ENCODE peak calls at places on chromosomes 4 and X, in four cellular contexts. One of them, this sample, is unnamed.

GRCh38 chr4:15479089-15479912 is 9.6 kb downstream of the CC2D2A start:
- DNase-seq in K562: peak; percentile 15
- DNase-seq in GM12878: no peak
- DNase-seq in HL-60: peak; percentile 45
- DNase-seq in this sample: no peak

GRCh38 chr4:147927377-147928137 is 195.7 kb downstream of the ARHGAP10 start:
- DNase-seq in GM12878: no peak
- DNase-seq in HL-60: no peak
- DNase-seq in K562: no peak
- DNase-seq in this sample: no peak

GRCh38 chr4:84673475-84674230 is 90.7 kb downstream of the CDS1 start:
- DNase-seq in HL-60: no peak
- DNase-seq in GM12878: no peak
- DNase-seq in K562: no peak
- DNase-seq in this sample: no peak

GRCh38 chr4:76989391-76990061 is 40.0 kb downstream of the SEPTIN11 start:
- DNase-seq in GM12878: no peak
- DNase-seq in HL-60: peak; percentile 2
- DNase-seq in K562: no peak
- DNase-seq in this sample: no peak

GRCh38 chr4:116073051-116073450 is 959.6 kb upstream of the NDST4 start:
- DNase-seq in GM12878: no peak
- DNase-seq in HL-60: no peak
- DNase-seq in K562: no peak
- DNase-seq in this sample: no peak

GRCh38 chrX:103878466-103879151 is 46.6 kb upstream of the RAB9B start:
- DNase-seq in GM12878: no peak
- DNase-seq in HL-60: no peak
- DNase-seq in K562: no peak
- DNase-seq in this sample: no peak

GRCh38 chr4:98113005-98113404 is 30.3 kb downstream of the STPG2 start:
- DNase-seq in HL-60: peak; percentile 3
- DNase-seq in K562: peak; percentile 10
- DNase-seq in GM12878: no peak
- DNase-seq in this sample: no peak

GRCh38 chr4:78031457-78031856 is 25.7 kb upstream of the FRAS1 start:
- DNase-seq in HL-60: no peak
- DNase-seq in GM12878: no peak
- DNase-seq in K562: no peak
- DNase-seq in this sample: no peak

GRCh38 chr4:63983224-63983623 is 426.0 kb downstream of the TECRL start:
- DNase-seq in GM12878: no peak
- DNase-seq in K562: no peak
- DNase-seq in HL-60: no peak
- DNase-seq in this sample: no peak

GRCh38 chr4:175671491-175671934 is 140.6 kb downstream of the GPM6A start:
- DNase-seq in HL-60: no peak
- DNase-seq in GM12878: no peak
- DNase-seq in K562: no peak
- DNase-seq in this sample: no peak

GRCh38 chr4:98586634-98587354 is 71.6 kb downstream of the TSPAN5 start:
- DNase-seq in GM12878: no peak
- DNase-seq in HL-60: no peak
- DNase-seq in K562: no peak
- DNase-seq in this sample: no peak

GRCh38 chr4:55296076-55296475 is 50.0 kb upstream of the SRD5A3 start:
- DNase-seq in K562: no peak
- DNase-seq in HL-60: no peak
- DNase-seq in GM12878: no peak
- DNase-seq in this sample: no peak

GRCh38 chr4:88189881-88190585 is 31.6 kb upstream of the ABCG2 start:
- DNase-seq in K562: no peak
- DNase-seq in HL-60: no peak
- DNase-seq in GM12878: no peak
- DNase-seq in this sample: no peak

GRCh38 chr4:87848622-87849351 is 16.0 kb downstream of the MEPE start:
- DNase-seq in K562: peak; percentile 37
- DNase-seq in GM12878: no peak
- DNase-seq in HL-60: peak; percentile 53
- DNase-seq in this sample: peak; percentile 16

GRCh38 chrX:15143050-15143824 is 126.6 kb downstream of the ASB9 start:
- DNase-seq in HL-60: peak; percentile 26
- DNase-seq in GM12878: no peak
- DNase-seq in K562: peak; percentile 27
- DNase-seq in this sample: no peak

GRCh38 chr4:15938182-15938581 is 358 bp downstream of the FGFBP1 start:
- DNase-seq in GM12878: no peak
- DNase-seq in K562: no peak
- DNase-seq in HL-60: no peak
- DNase-seq in this sample: no peak

GRCh38 chr4:20412072-20412471 is 160.4 kb downstream of the SLIT2 start:
- DNase-seq in GM12878: no peak
- DNase-seq in HL-60: no peak
- DNase-seq in K562: no peak
- DNase-seq in this sample: no peak

GRCh38 chr4:24550773-24551172 is 33.6 kb downstream of the DHX15 start:
- DNase-seq in GM12878: no peak
- DNase-seq in HL-60: no peak
- DNase-seq in K562: no peak
- DNase-seq in this sample: no peak
- TF ChIP-seq POLR2AphosphoS5 in GM12878: no peak
- TF ChIP-seq POLR2AphosphoS5 in HL-60: no peak
- TF ChIP-seq POLR2AphosphoS5 in K562: no peak
- TF ChIP-seq POLR2AphosphoS5 in this sample: no peak

DNA sequence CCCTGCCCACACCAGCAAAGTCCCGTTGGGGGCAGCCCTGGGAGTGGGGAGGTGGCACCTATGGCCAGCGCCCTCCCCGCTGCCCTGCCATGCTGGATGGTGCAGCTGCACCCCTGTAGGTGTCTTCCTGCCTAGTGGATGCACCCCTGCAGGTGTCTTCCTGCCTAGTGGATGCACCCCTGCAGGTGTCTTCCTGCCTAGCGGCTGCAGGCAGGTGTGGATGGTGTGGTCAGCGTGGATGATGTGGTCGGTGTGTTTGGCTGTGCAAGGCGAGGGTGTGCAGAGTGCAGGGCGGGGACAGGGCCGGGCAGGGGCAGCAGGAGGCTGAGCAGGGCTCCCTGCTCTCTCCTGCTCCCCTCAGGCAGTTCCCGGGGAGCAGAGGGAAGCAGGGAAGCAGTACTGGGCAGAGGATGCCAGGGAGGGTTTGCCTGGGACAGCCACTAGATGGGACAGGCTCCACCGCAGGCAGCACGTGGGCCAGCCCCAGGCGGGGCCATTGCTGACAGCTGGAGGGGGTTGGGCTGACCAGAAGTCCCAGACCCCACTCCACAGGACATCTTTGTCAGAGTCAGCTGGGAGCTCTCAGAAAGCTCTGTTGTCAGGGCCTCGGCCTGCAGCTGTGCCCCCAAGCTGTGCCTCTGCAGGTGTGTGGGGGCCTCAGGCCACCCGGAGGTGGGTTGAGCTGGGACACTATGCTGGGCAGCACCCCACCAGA is 23.6 kb downstream of the DOK7 start:
- DNase-seq in HL-60: no peak
- DNase-seq in K562: no peak
- DNase-seq in GM12878: no peak
- DNase-seq in this sample: no peak
- TF ChIP-seq SPI1 in HL-60: no peak
- TF ChIP-seq SPI1 in K562: no peak
- TF ChIP-seq SPI1 in GM12878: no peak
- TF ChIP-seq SPI1 in this sample: no peak

GRCh38 chr4:119678761-119679160 is 50.2 kb upstream of the PDE5A start:
- DNase-seq in GM12878: no peak
- DNase-seq in K562: no peak
- DNase-seq in HL-60: no peak
- DNase-seq in this sample: no peak

GRCh38 chr4:119679251-119679650 is 50.6 kb upstream of the PDE5A start:
- DNase-seq in GM12878: no peak
- DNase-seq in K562: no peak
- DNase-seq in HL-60: no peak
- DNase-seq in this sample: no peak

GRCh38 chr4:119684463-119684862 is 55.9 kb upstream of the PDE5A start:
- DNase-seq in GM12878: no peak
- DNase-seq in K562: no peak
- DNase-seq in HL-60: no peak
- DNase-seq in this sample: no peak

GRCh38 chr4:119682080-119682479 is 53.5 kb upstream of the PDE5A start:
- DNase-seq in HL-60: no peak
- DNase-seq in K562: no peak
- DNase-seq in GM12878: no peak
- DNase-seq in this sample: no peak

GRCh38 chr4:119683518-119683917 is 54.9 kb upstream of the PDE5A start:
- DNase-seq in HL-60: no peak
- DNase-seq in K562: no peak
- DNase-seq in GM12878: no peak
- DNase-seq in this sample: no peak
- TF ChIP-seq POLR2AphosphoS5 in HL-60: no peak
- TF ChIP-seq POLR2AphosphoS5 in K562: no peak
- TF ChIP-seq POLR2AphosphoS5 in GM12878: no peak
- TF ChIP-seq POLR2AphosphoS5 in this sample: no peak

DNA sequence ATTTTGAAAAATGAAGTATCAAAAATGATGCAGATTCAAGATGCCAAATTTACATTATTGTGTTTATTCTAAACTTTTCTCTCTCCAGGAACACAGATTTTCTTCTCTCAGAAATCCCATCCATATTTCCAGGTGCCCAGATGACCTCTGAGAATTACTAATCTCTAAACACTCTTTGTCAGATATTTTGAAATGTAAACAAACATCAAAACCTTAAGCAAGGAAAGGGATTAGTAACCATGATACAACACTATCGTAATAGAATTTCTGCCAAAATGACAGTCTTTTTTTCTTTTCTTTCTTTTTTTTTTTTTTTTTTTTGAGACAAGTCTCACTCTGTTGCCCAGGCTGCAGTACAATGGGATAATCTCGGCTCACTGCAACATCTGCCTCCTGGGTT is 76.7 kb downstream of the PDS5A start:
- DNase-seq in GM12878: no peak
- DNase-seq in HL-60: no peak
- DNase-seq in K562: no peak
- DNase-seq in this sample: no peak
- TF ChIP-seq SPI1 in GM12878: no peak
- TF ChIP-seq SPI1 in HL-60: no peak
- TF ChIP-seq SPI1 in K562: no peak
- TF ChIP-seq SPI1 in this sample: no peak

GRCh38 chrX:119757979-119758681 is at the start of gene SOWAHD:
- DNase-seq in GM12878: no peak
- DNase-seq in HL-60: peak; percentile 90
- DNase-seq in K562: peak; percentile 52
- DNase-seq in this sample: no peak
- TF ChIP-seq POLR2AphosphoS5 in GM12878: no peak
- TF ChIP-seq POLR2AphosphoS5 in HL-60: peak; percentile 14
- TF ChIP-seq POLR2AphosphoS5 in K562: no peak
- TF ChIP-seq POLR2AphosphoS5 in this sample: no peak

DNA sequence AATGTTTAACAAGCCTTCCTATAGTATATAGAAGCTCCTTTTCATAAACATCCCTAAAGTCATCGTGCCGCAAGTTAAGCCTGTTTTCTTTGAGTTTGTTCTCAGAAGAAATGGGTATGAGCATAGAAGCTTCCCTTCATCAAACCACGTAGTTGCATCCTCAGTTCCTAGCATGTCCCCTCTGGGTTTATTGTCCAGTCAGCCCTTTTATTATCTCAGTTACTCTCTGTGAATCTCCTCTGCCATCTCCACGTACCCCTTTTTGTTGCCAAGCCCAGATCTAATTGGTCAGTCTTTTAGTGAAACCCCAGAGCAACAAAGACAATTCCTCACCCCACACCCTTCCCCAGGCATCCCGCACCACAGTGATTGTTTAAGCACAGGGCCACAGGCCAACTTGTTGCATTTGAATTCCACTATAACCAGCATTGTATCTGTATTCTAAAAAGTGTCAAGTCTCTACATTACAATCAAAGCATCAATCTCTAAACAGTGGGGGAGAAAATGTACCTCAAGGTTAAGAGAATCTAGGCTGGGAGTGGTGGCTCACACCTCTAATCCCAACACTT is 12.4 kb upstream of the TRIM2 start:
- DNase-seq in HL-60: no peak
- DNase-seq in GM12878: no peak
- DNase-seq in K562: no peak
- DNase-seq in this sample: no peak
- TF ChIP-seq SPI1 in HL-60: no peak
- TF ChIP-seq SPI1 in GM12878: no peak
- TF ChIP-seq SPI1 in K562: no peak
- TF ChIP-seq SPI1 in this sample: no peak

This sample was measured in GM12891.